ENCODE peak calls at places on chromosomes 16 and 17, in ten cellular contexts. L, M, E, X, K, N, W, F, O and T are unnamed samples.

GRCh38 chr17:20991276-20992037 is 51.4 kb downstream of the USP22 start:
- DNase-seq in L (no peak), M (no peak), E (no peak), X (no peak), K (no peak), N (no peak), W (no peak), F (no peak), O (no peak), T (no peak)

GRCh38 chr17:60720763-60721531 is 43.3 kb downstream of the BCAS3 start:
- DNase-seq in L (peak), M (peak), E (peak), X (peak), K (peak), N (peak), W (no peak), F (peak), O (peak), T (no peak)

GRCh38 chr17:2170023-2170422 is 115.1 kb downstream of the HIC1 start:
- DNase-seq in L (no peak), M (no peak), E (no peak), X (peak), K (no peak), N (no peak), W (no peak), F (no peak), O (no peak), T (no peak)

GRCh38 chr16:27362570-27363245 is 39.3 kb upstream of the IL21R start:
- DNase-seq in L (no peak), M (no peak), E (no peak), X (no peak), K (no peak), N (no peak), W (no peak), F (no peak), O (no peak), T (no peak)

GRCh38 chr16:72400257-72401078 is 228.5 kb upstream of the PMFBP1 start:
- DNase-seq in L (peak), M (peak), E (peak), X (peak), K (peak), N (peak), W (no peak), F (peak), O (peak), T (no peak)

GRCh38 chr17:42857389-42857788 is 6.4 kb downstream of the AOC3 start:
- DNase-seq in L (no peak), M (no peak), E (no peak), X (no peak), K (no peak), N (no peak), W (no peak), F (no peak), O (no peak), T (no peak)

GRCh38 chr17:80145076-80146075 is 1.6 kb downstream of the EIF4A3 start:
- DNase-seq in L (no peak), M (no peak), E (no peak), X (no peak), K (no peak), N (no peak), W (no peak), F (no peak), O (no peak), T (no peak)

GRCh38 chr17:37825851-37826250 is 81.0 kb upstream of the HNF1B start:
- DNase-seq in L (no peak), M (no peak), E (no peak), X (no peak), K (no peak), N (no peak), W (no peak), F (no peak), O (no peak), T (no peak)

GRCh38 chr16:58515125-58515870 is at the start of gene SETD6:
- DNase-seq in L (peak), M (peak), E (peak), X (peak), K (peak), N (peak), W (peak), F (peak), O (peak), T (peak)

GRCh38 chr17:48997827-48998556 is 807 bp downstream of the IGF2BP1 start:
- DNase-seq in L (no peak), M (no peak), E (peak), X (peak), K (no peak), N (no peak), W (no peak), F (no peak), O (peak), T (peak)

GRCh38 chr16:52912565-52913173 is 140.0 kb downstream of the CHD9NB start:
- DNase-seq in L (peak), M (peak), E (peak), X (peak), K (peak), N (peak), W (peak), F (peak), O (peak), T (no peak)

GRCh38 chr16:79770244-79771064 is 169.9 kb upstream of the MAF start:
- DNase-seq in L (peak), M (peak), E (peak), X (peak), K (peak), N (peak), W (peak), F (no peak), O (peak), T (peak)

GRCh38 chr17:41171881-41172280 is 3.9 kb upstream of the KRTAP4-3 start:
- DNase-seq in L (no peak), M (no peak), E (no peak), X (no peak), K (no peak), N (no peak), W (no peak), F (no peak), O (no peak), T (no peak)

GRCh38 chr16:19542138-19542821 is 13.2 kb upstream of the VPS35L start:
- DNase-seq in L (no peak), M (no peak), E (no peak), X (no peak), K (no peak), N (no peak), W (no peak), F (no peak), O (no peak), T (no peak)

GRCh38 chr17:77836557-77837041 is 121.9 kb upstream of the TNRC6C start:
- DNase-seq in L (no peak), M (peak), E (peak), X (no peak), K (no peak), N (no peak), W (no peak), F (no peak), O (no peak), T (no peak)

GRCh38 chr17:19753049-19753444 is 4.9 kb upstream of the ALDH3A1 start:
- DNase-seq in L (peak), M (peak), E (peak), X (no peak), K (peak), N (peak), W (peak), F (peak), O (no peak), T (peak)

GRCh38 chr17:75785770-75786538 is 1.3 kb downstream of the UNK start:
- DNase-seq in L (no peak), M (no peak), E (peak), X (no peak), K (no peak), N (no peak), W (no peak), F (peak), O (no peak), T (no peak)

GRCh38 chr16:55000595-55000994 is 69.9 kb downstream of the IRX5 start:
- DNase-seq in L (no peak), M (no peak), E (peak), X (no peak), K (no peak), N (no peak), W (no peak), F (no peak), O (no peak), T (no peak)

GRCh38 chr16:66322174-66322573 is 44.3 kb upstream of the CDH5 start:
- DNase-seq in L (no peak), M (no peak), E (no peak), X (no peak), K (no peak), N (no peak), W (no peak), F (no peak), O (no peak), T (no peak)

GRCh38 chr17:4362141-4362540 is 4.3 kb downstream of the UBE2G1 start:
- DNase-seq in L (no peak), M (no peak), E (peak), X (no peak), K (no peak), N (no peak), W (no peak), F (no peak), O (no peak), T (no peak)

GRCh38 chr17:1241904-1242303 is 28.3 kb upstream of the BHLHA9 start:
- DNase-seq in L (peak), M (no peak), E (peak), X (no peak), K (no peak), N (no peak), W (no peak), F (no peak), O (no peak), T (no peak)

GRCh38 chr17:31480067-31480466 is 88.6 kb downstream of the RAB11FIP4 start:
- DNase-seq in L (no peak), M (no peak), E (no peak), X (no peak), K (no peak), N (no peak), W (no peak), F (no peak), O (no peak), T (no peak)

GRCh38 chr16:31471875-31472558 is at the start of gene TGFB1I1:
- DNase-seq in L (no peak), M (peak), E (peak), X (no peak), K (peak), N (peak), W (no peak), F (peak), O (no peak), T (no peak)

GRCh38 chr17:61875285-61875684 is 12.0 kb upstream of the BRIP1 start:
- DNase-seq in L (no peak), M (no peak), E (no peak), X (no peak), K (no peak), N (no peak), W (no peak), F (no peak), O (no peak), T (no peak)

GRCh38 chr16:81500833-81501521 is 56.4 kb downstream of the CMIP start:
- DNase-seq in L (no peak), M (no peak), E (peak), X (no peak), K (no peak), N (no peak), W (no peak), F (peak), O (no peak), T (no peak)

GRCh38 chr16:87604572-87605135 is 2.3 kb downstream of the JPH3 start:
- DNase-seq in L (no peak), M (no peak), E (no peak), X (no peak), K (no peak), N (no peak), W (no peak), F (no peak), O (no peak), T (no peak)

GRCh38 chr16:27326738-27327585 is 13.2 kb downstream of the IL4R start:
- DNase-seq in L (peak), M (peak), E (peak), X (peak), K (peak), N (peak), W (peak), F (peak), O (no peak), T (peak)

GRCh38 chr16:58022601-58023371 is 2.8 kb upstream of the MMP15 start:
- DNase-seq in L (no peak), M (peak), E (peak), X (no peak), K (peak), N (no peak), W (peak), F (peak), O (no peak), T (no peak)

GRCh38 chr17:80029235-80029974 is 6.3 kb downstream of the TBC1D16 start:
- DNase-seq in L (peak), M (peak), E (peak), X (no peak), K (peak), N (no peak), W (peak), F (peak), O (no peak), T (no peak)

GRCh38 chr16:84541999-84542876 is 37.8 kb upstream of the MEAK7 start:
- DNase-seq in L (no peak), M (no peak), E (peak), X (no peak), K (no peak), N (no peak), W (no peak), F (peak), O (no peak), T (no peak)

GRCh38 chr17:49197346-49197998 is 12.9 kb downstream of the GNGT2 start:
- DNase-seq in L (no peak), M (no peak), E (no peak), X (no peak), K (no peak), N (no peak), W (no peak), F (no peak), O (no peak), T (no peak)

GRCh38 chr17:64615025-64615677 is 47.0 kb downstream of the SMURF2 start:
- DNase-seq in L (no peak), M (no peak), E (peak), X (no peak), K (no peak), N (no peak), W (no peak), F (peak), O (no peak), T (no peak)

GRCh38 chr16:66441586-66442375 is 14.7 kb downstream of the BEAN1 start:
- DNase-seq in L (no peak), M (no peak), E (peak), X (no peak), K (no peak), N (no peak), W (no peak), F (peak), O (no peak), T (no peak)

DNA sequence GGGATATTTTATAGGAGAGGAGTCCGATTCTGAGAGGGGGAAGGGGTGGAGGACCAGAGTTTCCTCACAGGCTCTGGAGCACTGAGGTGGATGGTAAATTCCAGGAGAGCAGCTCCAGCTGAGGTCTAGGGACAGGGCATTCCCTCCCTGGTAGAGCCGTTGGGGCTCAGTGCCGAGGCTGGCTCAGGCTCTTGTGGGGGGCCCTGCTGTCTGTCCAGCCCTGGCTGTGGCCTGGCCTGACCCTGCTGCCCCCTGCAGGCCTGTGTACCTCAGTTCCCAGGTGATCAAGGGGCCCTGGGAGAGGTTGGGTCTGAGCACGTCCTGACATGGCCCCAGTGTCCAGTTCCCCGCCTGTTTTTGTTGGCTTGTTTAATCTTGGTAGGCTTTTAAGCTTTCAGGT is 16.8 kb downstream of the ZNF750 start:
- DNase-seq in L (no peak), M (no peak), E (no peak), X (peak), K (no peak), N (peak), W (no peak), F (no peak), O (no peak), T (no peak)
- TF ChIP-seq CTCF in L (no peak), M (no peak), E (peak), X (peak), K (peak), N (peak), W (no peak), F (peak), O (peak), T (no peak)

DNA sequence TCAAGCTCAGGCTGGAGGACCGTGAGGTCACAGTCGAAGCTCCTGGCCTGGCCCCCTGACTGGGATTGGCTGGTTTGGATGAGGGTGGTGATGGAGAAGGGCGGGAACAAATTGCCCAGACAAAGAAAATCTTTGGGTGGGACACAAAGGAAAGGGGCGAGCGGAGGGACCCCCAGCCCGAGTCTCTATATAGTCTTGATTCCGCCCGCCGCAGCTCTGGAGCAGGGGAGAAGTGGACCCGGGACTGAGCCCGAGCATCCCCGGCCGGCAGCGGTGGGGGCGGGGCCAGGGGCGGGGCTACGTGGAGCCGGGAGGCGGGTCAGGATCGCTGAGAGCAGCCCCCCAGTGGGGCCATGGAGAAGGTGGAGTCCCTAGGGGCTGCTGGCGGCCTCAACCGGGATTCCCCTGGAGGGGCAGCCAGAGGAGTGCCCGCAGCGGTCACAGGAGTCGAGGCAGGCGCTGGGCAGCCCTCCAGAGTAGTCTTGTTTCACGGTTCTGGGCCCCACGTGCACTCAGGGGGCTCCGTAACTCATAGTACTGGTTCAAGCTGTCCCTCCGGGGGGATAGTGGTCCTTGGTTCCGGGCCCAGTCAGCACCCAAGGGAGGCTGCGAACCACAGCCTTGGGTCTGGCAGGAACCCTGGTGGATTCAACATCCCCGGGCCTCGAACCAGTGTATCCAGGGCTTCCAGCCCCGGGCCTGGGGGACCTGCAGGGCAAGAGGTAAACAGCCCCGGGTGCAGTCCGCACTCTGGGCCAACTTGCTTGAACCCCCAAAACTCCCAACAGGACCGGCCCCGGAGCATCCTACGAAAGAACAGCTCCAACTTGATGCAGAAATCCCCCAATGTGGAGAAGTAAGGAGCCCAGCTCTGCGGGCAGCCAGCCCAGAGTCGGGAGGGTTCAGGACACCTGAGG is 1.2 kb upstream of the NEURL4 start:
- DNase-seq in L (peak), M (peak), E (peak), X (peak), K (peak), N (peak), W (peak), F (peak), O (peak), T (no peak)
- TF ChIP-seq CTCF in L (no peak), M (no peak), E (no peak), X (no peak), K (no peak), N (no peak), W (no peak), F (no peak), O (no peak), T (no peak)

DNA sequence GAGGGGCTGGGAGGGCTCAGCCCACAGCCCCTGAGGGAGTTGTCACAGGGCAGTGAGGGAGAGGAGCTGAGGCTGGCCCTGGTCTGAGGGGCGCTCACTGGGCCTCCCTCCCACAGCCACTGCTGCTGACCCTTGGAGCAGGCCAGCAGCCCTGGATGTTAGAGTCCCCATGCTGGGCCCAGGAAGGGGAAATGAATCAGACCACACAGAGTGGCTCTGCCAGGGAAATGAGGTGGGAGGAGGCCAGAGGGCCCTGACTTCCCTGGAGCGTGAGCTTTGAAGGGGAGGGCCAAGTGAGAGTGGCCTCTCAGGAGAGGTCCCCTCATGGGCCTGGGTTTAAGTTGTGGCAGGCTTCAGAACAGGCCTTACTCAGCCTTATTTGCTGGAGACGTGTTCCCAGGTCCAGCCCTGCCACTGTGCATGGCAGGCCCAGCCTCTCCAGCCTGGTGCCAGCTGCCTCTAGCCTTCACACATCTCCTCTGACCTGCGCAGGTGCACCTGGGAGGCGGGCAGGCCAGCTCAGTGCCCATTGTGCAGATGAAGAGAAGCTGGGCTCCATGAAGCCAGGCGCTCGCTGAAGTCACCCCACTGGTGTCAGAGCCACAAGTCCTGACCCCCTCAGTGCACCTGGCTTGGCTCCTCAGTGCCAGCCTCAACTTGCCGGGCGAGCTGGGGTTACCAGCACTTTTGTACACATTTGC is 15.4 kb downstream of the GPT2 start:
- DNase-seq in L (no peak), M (no peak), E (peak), X (no peak), K (no peak), N (no peak), W (no peak), F (peak), O (no peak), T (no peak)
- TF ChIP-seq CTCF in L (no peak), M (no peak), E (no peak), X (no peak), K (no peak), N (no peak), W (no peak), F (no peak), O (no peak), T (no peak)

DNA sequence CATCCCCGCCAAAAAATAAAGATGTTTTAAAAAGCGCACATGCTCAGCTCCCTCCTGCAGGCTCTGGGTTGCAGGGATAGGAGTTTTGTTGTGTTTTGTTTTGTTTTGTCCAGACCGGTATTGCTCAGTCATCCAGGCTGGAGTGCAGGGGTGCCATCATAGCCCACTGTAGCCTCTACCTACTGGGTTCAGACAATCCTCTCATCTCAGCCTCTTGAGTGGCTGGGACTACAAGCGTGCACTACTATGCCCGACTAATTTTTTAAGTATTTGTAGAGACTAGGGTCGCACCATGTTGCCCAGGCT is 661 bp downstream of the WWOX start:
- DNase-seq in L (no peak), M (no peak), E (no peak), X (no peak), K (no peak), N (no peak), W (no peak), F (no peak), O (no peak), T (no peak)
- TF ChIP-seq CTCF in L (no peak), M (no peak), E (no peak), X (no peak), K (no peak), N (no peak), W (no peak), F (peak), O (no peak), T (no peak)

GRCh38 chr16:1538804-1539520 is 5.5 kb downstream of the TMEM204 start:
- DNase-seq in L (no peak), M (no peak), E (no peak), X (no peak), K (no peak), N (no peak), W (no peak), F (no peak), O (no peak), T (no peak)
- TF ChIP-seq CTCF in L (no peak), M (no peak), E (no peak), X (no peak), K (peak), N (peak), W (no peak), F (no peak), O (no peak), T (no peak)